ENCODE peak calls at places on chromosomes 3 and 15, in four cellular contexts. Q, S, K and M are unnamed samples. For H3K4me1 and H3K36me3, the result is how much of the 10 kb centered on the place peaks cover.

GRCh38 chr15:66692808-66693596 is 9.0 kb upstream of the SMAD6 start:
- DNase-seq in Q (no peak), S (no peak), K (no peak), M (no peak)

GRCh38 chr3:97956051-97956450 is 16.2 kb downstream of the RIOX2 start:
- DNase-seq in Q (no peak), S (no peak), K (no peak), M (no peak)

GRCh38 chr15:95401586-95401985 is 928.9 kb upstream of the NR2F2 start:
- DNase-seq in Q (no peak), S (no peak), K (no peak), M (no peak)

GRCh38 chr3:21642433-21642832 is 108.6 kb downstream of the ZNF385D start:
- DNase-seq in Q (no peak), S (no peak), K (no peak), M (no peak)

GRCh38 chr3:134427400-134428111 is 53.3 kb upstream of the AMOTL2 start:
- DNase-seq in Q (peak), S (peak), K (peak), M (no peak)

GRCh38 chr3:185362850-185363661 is at the start of gene MAP3K13:
- DNase-seq in Q (peak), S (peak), K (peak), M (peak)

GRCh38 chr15:40367673-40368611 is 9.9 kb downstream of the DISP2 start:
- DNase-seq in Q (peak), S (peak), K (peak), M (peak)

GRCh38 chr3:165744025-165744424 is 93.2 kb downstream of the BCHE start:
- DNase-seq in Q (no peak), S (no peak), K (no peak), M (no peak)

GRCh38 chr3:108175352-108175751 is 46.9 kb downstream of the IFT57 start:
- DNase-seq in Q (no peak), S (no peak), K (no peak), M (no peak)

GRCh38 chr3:141769171-141769894 is 6.1 kb downstream of the GRK7 start:
- DNase-seq in Q (no peak), S (peak), K (no peak), M (no peak)

GRCh38 chr3:143307613-143308183 is 188.1 kb downstream of the CHST2 start:
- DNase-seq in Q (no peak), S (peak), K (no peak), M (no peak)

GRCh38 chr3:48897401-48898376 is 993 bp downstream of the SLC25A20 start:
- DNase-seq in Q (no peak), S (peak), K (no peak), M (no peak)

GRCh38 chr3:195007794-195008193 is 263.2 kb downstream of the XXYLT1 start:
- DNase-seq in Q (no peak), S (peak), K (no peak), M (no peak)

GRCh38 chr15:76217029-76217866 is 94.0 kb downstream of the ETFA start:
- DNase-seq in Q (no peak), S (peak), K (no peak), M (no peak)

GRCh38 chr3:134611516-134611915 is 39.3 kb downstream of the KY start:
- DNase-seq in Q (no peak), S (no peak), K (no peak), M (no peak)

GRCh38 chr15:89814112-89814742 is 425 bp downstream of the ANPEP start:
- DNase-seq in Q (no peak), S (peak), K (no peak), M (peak)

GRCh38 chr3:50095352-50095998 is 6.8 kb downstream of the RBM5 start:
- DNase-seq in Q (no peak), S (no peak), K (no peak), M (no peak)

GRCh38 chr15:96011109-96011608 is 319.3 kb upstream of the NR2F2 start:
- DNase-seq in Q (no peak), S (no peak), K (no peak), M (no peak)

GRCh38 chr3:140292684-140293083 is 357.7 kb downstream of the CLSTN2 start:
- DNase-seq in Q (peak), S (peak), K (no peak), M (peak)

GRCh38 chr3:106827515-106828213 is 549.6 kb upstream of the CCDC54 start:
- DNase-seq in Q (no peak), S (peak), K (no peak), M (no peak)
- H3K4me1 ChIP-seq in Q (under half), S (under half), K (under half), M (under half)

DNA sequence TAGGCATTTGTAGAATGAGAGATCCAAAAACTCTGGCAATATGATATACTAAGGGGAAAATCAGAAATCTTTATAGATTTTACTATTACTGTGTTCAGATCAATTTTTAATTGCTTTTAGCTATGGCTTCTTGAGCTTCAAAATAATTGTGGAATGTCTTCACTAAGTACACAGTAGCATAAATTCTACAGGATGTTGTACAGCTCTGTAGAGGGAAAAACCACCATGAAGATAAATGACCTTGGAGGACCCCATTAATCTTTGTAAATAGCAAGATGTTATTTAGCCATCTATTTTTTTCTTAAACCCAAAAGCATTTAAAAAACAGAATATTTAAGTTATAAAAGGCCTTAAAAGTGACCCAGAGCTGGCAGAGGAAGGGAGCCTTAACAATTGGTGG is 43.9 kb upstream of the FNDC3B start:
- DNase-seq in Q (no peak), S (no peak), K (no peak), M (no peak)
- H3K27ac ChIP-seq in Q (no peak), S (no peak), K (no peak), M (no peak)

GRCh38 chr3:45968149-45968548 is 24.9 kb downstream of the CXCR6 start:
- DNase-seq in Q (no peak), S (no peak), K (no peak), M (no peak)

GRCh38 chr3:45969152-45969551 is 25.9 kb downstream of the CXCR6 start:
- DNase-seq in Q (no peak), S (no peak), K (no peak), M (no peak)

GRCh38 chr3:45967724-45968123 is 24.5 kb downstream of the CXCR6 start:
- DNase-seq in Q (peak), S (no peak), K (no peak), M (no peak)

GRCh38 chr3:45968706-45969105 is 25.4 kb downstream of the CXCR6 start:
- DNase-seq in Q (no peak), S (peak), K (no peak), M (no peak)

DNA sequence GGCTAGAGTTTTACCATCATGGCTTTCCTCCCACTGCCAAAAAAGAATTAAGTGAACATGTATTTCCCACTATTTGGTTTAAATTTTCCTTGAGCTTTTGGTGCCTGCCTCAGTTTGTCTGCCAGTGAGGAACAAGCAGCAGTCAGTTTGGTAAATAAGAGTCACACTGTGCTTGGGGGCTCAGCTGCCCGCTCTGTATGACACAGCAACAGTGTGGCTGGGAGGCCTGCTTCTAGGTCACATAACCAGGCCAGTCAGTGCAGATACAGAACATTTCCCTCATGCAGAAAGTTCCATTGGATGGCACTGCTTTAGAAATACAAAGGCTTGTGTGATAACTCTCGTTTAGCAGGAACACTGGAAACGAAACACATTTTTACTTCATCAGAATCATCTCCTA is 25.7 kb downstream of the FYCO1 start:
- DNase-seq in Q (no peak), S (no peak), K (no peak), M (no peak)
- H3K36me3 ChIP-seq in Q (under half), S (under half), K (half or more), M (half or more)

GRCh38 chr3:188269040-188269439 is 115.1 kb downstream of the LPP start:
- DNase-seq in Q (no peak), S (no peak), K (no peak), M (no peak)

GRCh38 chr3:188267790-188268333 is 113.9 kb downstream of the LPP start:
- DNase-seq in Q (no peak), S (no peak), K (no peak), M (no peak)

GRCh38 chr3:188268336-188268735 is 114.4 kb downstream of the LPP start:
- DNase-seq in Q (no peak), S (no peak), K (no peak), M (no peak)

GRCh38 chr3:188264231-188265213 is 110.6 kb downstream of the LPP start:
- DNase-seq in Q (peak), S (peak), K (peak), M (peak)

GRCh38 chr3:188266581-188267274 is 112.8 kb downstream of the LPP start:
- DNase-seq in Q (peak), S (peak), K (peak), M (no peak)
- H3K4me1 ChIP-seq in Q (half or more), S (half or more), K (half or more), M (half or more)

DNA sequence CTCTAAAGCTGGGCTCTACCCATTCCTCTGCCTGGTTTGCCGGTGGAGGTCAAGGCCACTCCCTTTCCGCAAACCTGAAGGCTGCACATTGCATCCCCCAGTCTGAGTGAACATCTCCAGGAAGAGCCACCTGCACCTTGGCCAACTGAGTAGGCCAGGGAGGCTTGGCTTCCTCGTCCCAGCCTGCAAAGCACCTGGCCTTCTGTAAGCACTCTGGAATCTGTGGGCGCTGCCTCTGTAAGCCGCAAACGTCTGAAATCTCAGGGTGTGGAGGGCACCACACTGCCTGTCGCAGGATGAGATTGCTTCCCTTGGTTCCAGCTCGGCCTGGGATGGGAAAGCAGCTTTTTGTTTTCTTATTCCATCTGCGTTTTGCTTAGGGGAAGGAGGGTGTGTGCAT is 81.3 kb downstream of the SEC22A start:
- DNase-seq in Q (no peak), S (no peak), K (peak), M (no peak)
- H3K27ac ChIP-seq in Q (no peak), S (no peak), K (no peak), M (no peak)

GRCh38 chr3:197023998-197024651 is 5.5 kb downstream of the MELTF start:
- DNase-seq in Q (no peak), S (no peak), K (peak), M (no peak)
- H3K36me3 ChIP-seq in Q (under half), S (under half), K (under half), M (under half)

DNA sequence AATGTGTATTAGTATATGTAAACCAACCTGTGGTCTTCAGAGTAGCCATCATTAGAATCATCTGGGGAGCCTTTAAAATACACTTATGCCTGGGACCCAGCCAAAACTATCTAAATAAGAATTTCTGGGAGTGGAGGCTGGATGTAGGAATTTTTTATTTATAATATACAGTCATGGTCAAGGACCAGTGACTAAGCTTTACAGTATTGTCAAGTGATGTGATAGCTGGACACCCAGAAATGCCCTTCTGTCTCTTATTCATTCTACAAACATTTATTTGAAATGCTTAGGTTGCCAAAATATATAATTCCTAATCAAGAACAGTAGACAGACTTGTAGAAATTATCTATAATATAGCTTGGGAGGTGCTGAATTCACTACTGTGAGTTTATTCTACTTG is 132.2 kb downstream of the MBNL1 start:
- DNase-seq in Q (no peak), S (no peak), K (no peak), M (no peak)
- H3K4me1 ChIP-seq in Q (half or more), S (half or more), K (half or more), M (half or more)

DNA sequence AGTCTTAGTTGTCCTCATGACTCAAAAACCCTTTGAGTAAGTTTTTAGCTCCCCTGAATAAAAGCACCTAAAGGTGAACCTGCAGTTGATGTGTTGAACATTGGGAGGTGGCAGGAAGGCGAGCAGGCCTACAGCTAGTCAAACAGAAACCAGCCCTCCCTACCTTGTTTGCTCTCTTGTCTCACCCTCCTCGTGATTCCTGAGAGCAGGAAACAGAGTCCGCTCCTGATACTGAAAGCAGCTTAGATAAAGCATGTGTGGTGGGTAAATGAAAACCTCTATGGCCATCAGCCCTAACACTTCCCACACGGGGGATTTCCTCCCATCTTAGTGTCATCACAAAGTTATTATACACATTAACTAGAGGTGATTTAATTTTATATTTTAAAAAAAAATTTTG is 21.8 kb upstream of the CLDN18 start:
- DNase-seq in Q (no peak), S (no peak), K (no peak), M (no peak)
- H3K27ac ChIP-seq in Q (no peak), S (no peak), K (no peak), M (no peak)